ENCODE peak calls at places on chromosome 7, in ten cellular contexts. W is CD8-positive, alpha-beta memory T cell; L is tibial artery; H is adipocyte; E is fibroblast of lung; S is stomach; P is CD8-positive, alpha-beta T cell; F is hepatocyte; G is thoracic aorta; K is left ventricle myocardium inferior. O is an unnamed sample.

GRCh38 chr7:73977626-73978618 is 50.1 kb upstream of the ELN start:
- DNase-seq in P (no peak), W (no peak), L (peak; percentile 75), F (peak; percentile 77), S (no peak), G (no peak), K (no peak), E (peak; percentile 26), H (no peak), O (peak; percentile 94)

GRCh38 chr7:84195295-84196006 is 862 bp upstream of the SEMA3A start:
- DNase-seq in H (no peak), S (no peak), K (no peak), F (no peak), P (no peak), E (peak; percentile 28), G (no peak), W (no peak), L (no peak), O (no peak)

GRCh38 chr7:132098337-132098736 is 477.9 kb downstream of the PLXNA4 start:
- DNase-seq in W (no peak), L (no peak), G (no peak), S (no peak), H (no peak), K (no peak), F (no peak), P (no peak), E (no peak), O (no peak)

GRCh38 chr7:71300603-71301002 is 168.7 kb downstream of the GALNT17 start:
- DNase-seq in H (no peak), P (no peak), K (no peak), E (no peak), S (no peak), L (no peak), G (no peak), W (no peak), F (no peak), O (no peak)

GRCh38 chr7:101140339-101140699 is 13.4 kb downstream of the SERPINE1 start:
- DNase-seq in P (no peak), E (no peak), F (no peak), L (no peak), K (no peak), W (no peak), H (peak; percentile 36), G (no peak), S (no peak), O (no peak)

GRCh38 chr7:33854178-33854577 is 51.2 kb upstream of the BMPER start:
- DNase-seq in P (no peak), S (no peak), L (no peak), F (no peak), G (no peak), W (no peak), H (peak; percentile 45), K (no peak), E (peak; percentile 94), O (no peak)

GRCh38 chr7:6705959-6706665 is 635 bp downstream of the ZNF12 start:
- DNase-seq in F (peak; percentile 66), W (peak; percentile 10), S (peak; percentile 28), K (no peak), G (no peak), E (peak; percentile 38), L (no peak), H (peak; percentile 69), P (peak; percentile 49), O (peak; percentile 29)

GRCh38 chr7:42714361-42714760 is 197.5 kb downstream of the C7orf25 start:
- DNase-seq in L (no peak), K (no peak), E (no peak), P (no peak), S (no peak), W (no peak), G (no peak), F (no peak), H (no peak), O (no peak)

GRCh38 chr7:11636274-11636673 is 195.7 kb downstream of the THSD7A start:
- DNase-seq in W (no peak), L (no peak), F (no peak), K (no peak), G (no peak), H (no peak), E (no peak), P (no peak), S (no peak), O (no peak)

GRCh38 chr7:24576171-24577052 is 3.2 kb downstream of the PALS2 start:
- DNase-seq in L (no peak), P (no peak), K (no peak), F (peak; percentile 84), H (peak; percentile 86), E (peak; percentile 74), W (no peak), G (no peak), S (peak; percentile 39), O (peak; percentile 78)

GRCh38 chr7:1689356-1689755 is 19.3 kb downstream of the ELFN1 start:
- DNase-seq in G (no peak), F (no peak), K (no peak), L (peak; percentile 20), W (no peak), E (no peak), H (no peak), P (no peak), S (peak; percentile 15), O (no peak)

DNA sequence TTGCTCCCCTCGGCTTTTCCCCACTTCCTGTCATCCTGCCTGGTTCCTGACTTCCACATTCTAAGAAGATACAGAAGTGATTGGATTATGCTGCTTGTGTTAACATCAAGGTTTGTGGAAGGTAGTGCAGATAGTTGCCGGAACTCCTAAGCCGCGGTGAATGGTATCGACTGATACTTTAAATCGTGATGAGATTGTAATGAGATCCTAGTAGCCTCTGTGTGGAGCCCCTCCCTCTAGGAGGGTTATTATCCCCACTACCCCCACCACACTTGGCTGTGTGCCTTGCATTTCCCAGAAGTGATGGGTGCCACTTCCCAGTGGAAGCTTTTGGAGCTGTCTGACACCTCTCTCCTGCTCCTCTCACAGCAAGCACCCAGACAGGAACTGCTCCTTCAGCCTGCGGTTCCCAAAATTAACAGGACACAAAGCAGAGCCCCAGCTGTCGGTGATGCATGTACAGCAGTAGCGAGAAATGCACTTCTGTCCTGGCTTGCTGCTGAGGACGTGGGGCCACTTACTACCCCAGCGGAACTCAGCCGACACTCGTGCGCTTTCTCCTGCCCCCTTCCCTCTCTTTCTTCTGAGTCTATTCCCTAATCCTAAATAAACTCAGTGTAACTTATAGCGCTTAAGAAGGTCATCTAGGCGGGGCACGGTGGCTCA is 52.5 kb downstream of the PRKAG2 start:
- DNase-seq in W (no peak), F (no peak), P (no peak), L (no peak), G (no peak), H (peak; percentile 2), E (no peak), K (no peak), S (no peak), O (no peak)
- H3K4me1 ChIP-seq in W (no peaks in the 10 kb centered on the region), F (peaks cover 22% of the 10 kb centered on the region), P (no peaks in the 10 kb centered on the region), L (no peaks in the 10 kb centered on the region), G (peaks cover 18% of the 10 kb centered on the region), H (peaks cover 3% of the 10 kb centered on the region), E (no peaks in the 10 kb centered on the region), K (peaks cover 42% of the 10 kb centered on the region), S (peaks cover 48% of the 10 kb centered on the region), O (peaks cover 10% of the 10 kb centered on the region)

DNA sequence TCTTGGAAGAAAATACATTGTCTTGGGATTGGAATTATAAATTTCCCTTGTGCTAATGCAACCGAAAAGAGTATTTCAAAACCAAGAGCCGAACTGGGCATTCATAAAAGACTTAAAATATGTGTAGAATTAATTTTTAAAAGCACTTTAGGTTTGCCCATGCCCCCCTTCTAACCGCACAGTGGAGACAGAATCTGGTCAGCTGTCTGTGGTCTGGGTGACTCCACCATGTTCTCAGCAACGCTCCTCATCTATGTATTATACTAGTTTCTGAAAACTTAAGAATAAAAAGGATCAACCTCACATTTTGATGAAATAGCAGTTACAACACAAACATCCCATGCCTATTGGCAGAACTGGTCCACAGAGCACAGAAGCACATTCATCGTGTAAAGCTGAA is 192.6 kb upstream of the C7orf33 start:
- DNase-seq in E (no peak), P (no peak), K (no peak), F (no peak), L (no peak), G (no peak), W (no peak), H (no peak), S (no peak), O (no peak)
- H3K4me1 ChIP-seq in E (no peaks in the 10 kb centered on the region), P (no peaks in the 10 kb centered on the region), K (no peaks in the 10 kb centered on the region), F (no peaks in the 10 kb centered on the region), L (no peaks in the 10 kb centered on the region), G (no peaks in the 10 kb centered on the region), W (no peaks in the 10 kb centered on the region), H (no peaks in the 10 kb centered on the region), S (no peaks in the 10 kb centered on the region), O (no peaks in the 10 kb centered on the region)

GRCh38 chr7:116269466-116269865 is 59.1 kb downstream of the TES start:
- DNase-seq in H (no peak), E (no peak), S (no peak), F (no peak), G (no peak), W (no peak), P (no peak), K (no peak), L (no peak), O (peak; percentile 44)

GRCh38 chr7:116271161-116271979 is 61.0 kb downstream of the TES start:
- DNase-seq in G (no peak), K (no peak), S (no peak), E (peak; percentile 80), P (no peak), L (no peak), F (no peak), H (peak; percentile 79), W (no peak), O (no peak)

GRCh38 chr7:116259821-116260440 is 49.6 kb downstream of the TES start:
- DNase-seq in F (no peak), L (no peak), G (no peak), H (peak; percentile 75), W (no peak), E (peak; percentile 88), P (no peak), S (no peak), K (no peak), O (no peak)

GRCh38 chr7:116261904-116262303 is 51.6 kb downstream of the TES start:
- DNase-seq in P (no peak), K (no peak), L (no peak), W (no peak), F (no peak), S (no peak), G (no peak), E (no peak), H (no peak), O (no peak)

GRCh38 chr7:116265881-116266280 is 55.5 kb downstream of the TES start:
- DNase-seq in E (no peak), H (no peak), G (no peak), W (no peak), K (no peak), S (no peak), L (no peak), P (no peak), F (no peak), O (no peak)
- H3K4me1 ChIP-seq in E (peaks cover 21% of the 10 kb centered on the region), H (peaks cover 42% of the 10 kb centered on the region), G (peaks cover 17% of the 10 kb centered on the region), W (no peaks in the 10 kb centered on the region), K (peaks cover 27% of the 10 kb centered on the region), S (no peaks in the 10 kb centered on the region), L (peaks cover 17% of the 10 kb centered on the region), P (no peaks in the 10 kb centered on the region), F (peaks cover 13% of the 10 kb centered on the region), O (no peaks in the 10 kb centered on the region)

DNA sequence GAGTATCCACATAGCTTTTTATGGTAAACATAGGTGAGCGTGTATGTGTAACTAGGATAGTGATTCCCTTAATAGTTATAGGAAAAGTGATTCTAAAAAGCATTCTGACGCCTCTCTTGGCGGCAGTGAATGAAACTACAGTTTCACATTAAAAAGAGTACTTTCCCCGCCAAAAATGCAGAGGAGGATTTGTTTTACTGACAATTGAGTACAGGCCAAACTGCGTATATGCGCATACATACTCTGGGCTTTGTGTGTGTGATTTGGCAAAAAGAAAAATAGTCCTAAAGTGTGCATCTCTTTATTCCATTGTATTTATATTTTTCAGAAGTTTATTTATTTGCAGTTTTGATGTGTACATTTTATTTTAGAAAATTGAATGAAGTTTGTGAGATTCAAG is 10.3 kb downstream of the CUL1 start:
- DNase-seq in L (no peak), G (no peak), F (no peak), W (no peak), P (no peak), H (no peak), S (no peak), K (no peak), E (no peak), O (no peak)
- H3K4me1 ChIP-seq in L (peaks cover 84% of the 10 kb centered on the region), G (peaks cover 59% of the 10 kb centered on the region), F (peaks cover 42% of the 10 kb centered on the region), W (peaks cover 63% of the 10 kb centered on the region), P (peaks cover 62% of the 10 kb centered on the region), H (peaks cover 20% of the 10 kb centered on the region), S (peaks cover 23% of the 10 kb centered on the region), K (peaks cover 84% of the 10 kb centered on the region), E (no peaks in the 10 kb centered on the region), O (peaks cover 2% of the 10 kb centered on the region)